ENCODE peak calls at places on chromosome 13, in seven cellular contexts. One of them, this sample, is unnamed.

GRCh38 chr13:44223785-44224432 is 149.7 kb upstream of the SERP2 start:
- DNase-seq in hepatocyte: no peak
- DNase-seq in bronchial epithelial cell: no peak
- DNase-seq in GM23248: no peak
- DNase-seq in fibroblast of pulmonary artery: no peak
- DNase-seq in activated naive CD4-positive, alpha-beta T cell: no peak
- DNase-seq in activated CD8-positive, alpha-beta memory T cell treated with anti-CD3 and anti-CD28 coated beads for 4 hours: no peak
- DNase-seq in this sample: no peak

GRCh38 chr13:112042496-112042895 is 24.5 kb upstream of the SOX1 start:
- DNase-seq in GM23248: no peak
- DNase-seq in activated naive CD4-positive, alpha-beta T cell: no peak
- DNase-seq in fibroblast of pulmonary artery: no peak
- DNase-seq in hepatocyte: no peak
- DNase-seq in bronchial epithelial cell: no peak
- DNase-seq in activated CD8-positive, alpha-beta memory T cell treated with anti-CD3 and anti-CD28 coated beads for 4 hours: no peak
- DNase-seq in this sample: no peak

GRCh38 chr13:38180100-38180499 is 169.6 kb upstream of the UFM1 start:
- DNase-seq in activated naive CD4-positive, alpha-beta T cell: no peak
- DNase-seq in GM23248: peak; percentile 69
- DNase-seq in activated CD8-positive, alpha-beta memory T cell treated with anti-CD3 and anti-CD28 coated beads for 4 hours: no peak
- DNase-seq in hepatocyte: no peak
- DNase-seq in fibroblast of pulmonary artery: peak; percentile 89
- DNase-seq in bronchial epithelial cell: peak; percentile 94
- DNase-seq in this sample: no peak

GRCh38 chr13:91714726-91715334 is 316.4 kb downstream of the GPC5 start:
- DNase-seq in activated naive CD4-positive, alpha-beta T cell: no peak
- DNase-seq in activated CD8-positive, alpha-beta memory T cell treated with anti-CD3 and anti-CD28 coated beads for 4 hours: no peak
- DNase-seq in bronchial epithelial cell: no peak
- DNase-seq in hepatocyte: no peak
- DNase-seq in GM23248: no peak
- DNase-seq in fibroblast of pulmonary artery: no peak
- DNase-seq in this sample: no peak

GRCh38 chr13:29817604-29818378 is 32.6 kb downstream of the UBL3 start:
- DNase-seq in GM23248: peak; percentile 56
- DNase-seq in hepatocyte: no peak
- DNase-seq in activated naive CD4-positive, alpha-beta T cell: no peak
- DNase-seq in bronchial epithelial cell: no peak
- DNase-seq in activated CD8-positive, alpha-beta memory T cell treated with anti-CD3 and anti-CD28 coated beads for 4 hours: no peak
- DNase-seq in fibroblast of pulmonary artery: no peak
- DNase-seq in this sample: no peak

GRCh38 chr13:103140001-103140671 is 73.9 kb upstream of the SLC10A2 start:
- DNase-seq in fibroblast of pulmonary artery: peak; percentile 11
- DNase-seq in activated naive CD4-positive, alpha-beta T cell: no peak
- DNase-seq in activated CD8-positive, alpha-beta memory T cell treated with anti-CD3 and anti-CD28 coated beads for 4 hours: no peak
- DNase-seq in bronchial epithelial cell: peak; percentile 43
- DNase-seq in GM23248: peak; percentile 1
- DNase-seq in hepatocyte: peak; percentile 41
- DNase-seq in this sample: no peak

GRCh38 chr13:34458756-34459462 is 483.2 kb upstream of the NBEA start:
- DNase-seq in activated naive CD4-positive, alpha-beta T cell: no peak
- DNase-seq in fibroblast of pulmonary artery: no peak
- DNase-seq in activated CD8-positive, alpha-beta memory T cell treated with anti-CD3 and anti-CD28 coated beads for 4 hours: no peak
- DNase-seq in bronchial epithelial cell: no peak
- DNase-seq in hepatocyte: no peak
- DNase-seq in GM23248: no peak
- DNase-seq in this sample: no peak

GRCh38 chr13:70856706-70857105 is 748.5 kb upstream of the KLHL1 start:
- DNase-seq in bronchial epithelial cell: peak; percentile 3
- DNase-seq in GM23248: no peak
- DNase-seq in activated naive CD4-positive, alpha-beta T cell: no peak
- DNase-seq in fibroblast of pulmonary artery: no peak
- DNase-seq in activated CD8-positive, alpha-beta memory T cell treated with anti-CD3 and anti-CD28 coated beads for 4 hours: no peak
- DNase-seq in hepatocyte: peak; percentile 66
- DNase-seq in this sample: no peak

GRCh38 chr13:20405691-20406090 is 120.0 kb downstream of the CRYL1 start:
- DNase-seq in bronchial epithelial cell: peak; percentile 89
- DNase-seq in activated naive CD4-positive, alpha-beta T cell: no peak
- DNase-seq in fibroblast of pulmonary artery: no peak
- DNase-seq in GM23248: no peak
- DNase-seq in activated CD8-positive, alpha-beta memory T cell treated with anti-CD3 and anti-CD28 coated beads for 4 hours: no peak
- DNase-seq in hepatocyte: no peak
- DNase-seq in this sample: no peak

GRCh38 chr13:23472189-23472588 is 38.7 kb upstream of the SACS start:
- DNase-seq in GM23248: no peak
- DNase-seq in activated CD8-positive, alpha-beta memory T cell treated with anti-CD3 and anti-CD28 coated beads for 4 hours: no peak
- DNase-seq in bronchial epithelial cell: no peak
- DNase-seq in activated naive CD4-positive, alpha-beta T cell: no peak
- DNase-seq in hepatocyte: no peak
- DNase-seq in fibroblast of pulmonary artery: peak; percentile 24
- DNase-seq in this sample: no peak